ENCODE peak calls at places on chromosomes 2 and 18, in four cellular contexts. G is body of pancreas, F is spleen, Q is Peyer's patch. R is an unnamed sample. For H3K27me3, the result is how much of the 10 kb centered on the place peaks cover.

GRCh38 chr2:227222292-227222691 is 57.9 kb downstream of the COL4A3 start:
- DNase-seq in F (no peak), Q (no peak), G (no peak), R (no peak)

GRCh38 chr2:143891879-143892308 is 628.0 kb downstream of the ZEB2 start:
- DNase-seq in F (no peak), Q (no peak), G (no peak), R (no peak)

GRCh38 chr2:168134485-168134884 is 112.9 kb downstream of the STK39 start:
- DNase-seq in F (no peak), Q (no peak), G (no peak), R (no peak)

GRCh38 chr2:175036582-175037018 is 31.4 kb upstream of the CHN1 start:
- DNase-seq in Q (no peak), F (no peak), G (no peak), R (no peak)

GRCh38 chr2:174787485-174788205 is 23.4 kb upstream of the CHRNA1 start:
- DNase-seq in G (no peak), F (no peak), Q (no peak), R (no peak)

GRCh38 chr2:195049372-195050031 is 607.5 kb upstream of the SLC39A10 start:
- DNase-seq in F (no peak), G (no peak), Q (no peak), R (no peak)

GRCh38 chr18:73461780-73462059 is 593.9 kb upstream of the NETO1 start:
- DNase-seq in Q (no peak), F (no peak), G (no peak), R (no peak)

GRCh38 chr2:218465987-218466633 is 47.2 kb downstream of the VIL1 start:
- DNase-seq in G (no peak), F (no peak), Q (no peak), R (no peak)

GRCh38 chr2:74552914-74553811 is 579 bp downstream of the LOXL3 start:
- DNase-seq in F (peak), G (no peak), Q (no peak), R (no peak)

GRCh38 chr2:54048117-54048785 is 67.2 kb upstream of the ACYP2 start:
- DNase-seq in Q (no peak), F (no peak), G (no peak), R (no peak)

GRCh38 chr18:11310476-11311086 is 161.2 kb upstream of the PIEZO2 start:
- DNase-seq in Q (no peak), F (no peak), G (peak), R (no peak)

GRCh38 chr2:180979086-180979934 is 1.1 kb upstream of the UBE2E3 start:
- DNase-seq in F (no peak), G (peak), Q (no peak), R (no peak)

GRCh38 chr2:98867539-98868309 is 68.3 kb downstream of the CRACDL start:
- DNase-seq in G (no peak), Q (no peak), F (no peak), R (no peak)

GRCh38 chr2:216943109-216943508 is 83.2 kb upstream of the TNP1 start:
- DNase-seq in Q (no peak), G (no peak), F (no peak), R (no peak)

GRCh38 chr2:33430856-33431255 is 45.6 kb upstream of the RASGRP3 start:
- DNase-seq in G (no peak), F (no peak), Q (no peak), R (no peak)

GRCh38 chr2:201858781-201859180 is 52.4 kb downstream of the CDK15 start:
- DNase-seq in G (no peak), F (no peak), Q (no peak), R (no peak)

GRCh38 chr2:113720167-113720566 is 36.3 kb downstream of the SLC35F5 start:
- DNase-seq in F (no peak), Q (no peak), G (no peak), R (no peak)

GRCh38 chr2:112812318-112813042 is 24.1 kb downstream of the IL1B start:
- DNase-seq in Q (no peak), F (no peak), G (no peak), R (no peak)

GRCh38 chr18:79400091-79400590 is 4.4 kb downstream of the NFATC1 start:
- DNase-seq in G (peak), F (peak), Q (peak), R (peak)

GRCh38 chr2:15911686-15912085 is 28.7 kb upstream of the MYCN start:
- DNase-seq in G (no peak), Q (no peak), F (no peak), R (no peak)

GRCh38 chr2:108972663-108973062 is 16.4 kb downstream of the EDAR start:
- DNase-seq in F (no peak), Q (peak), G (no peak), R (no peak)
- H3K27me3 ChIP-seq in F (under half), Q (under half), G (under half), R (under half)

GRCh38 chr2:27255660-27256059 is 7.2 kb downstream of the SLC30A3 start:
- DNase-seq in G (no peak), F (no peak), Q (no peak), R (no peak)

GRCh38 chr2:27261241-27261925 is 1.5 kb downstream of the SLC30A3 start:
- DNase-seq in F (no peak), Q (no peak), G (no peak), R (no peak)

GRCh38 chr2:27255187-27255586 is 7.7 kb downstream of the SLC30A3 start:
- DNase-seq in G (no peak), F (no peak), Q (no peak), R (no peak)

GRCh38 chr2:27256855-27257454 is 5.9 kb downstream of the SLC30A3 start:
- DNase-seq in Q (no peak), G (no peak), F (no peak), R (no peak)

DNA sequence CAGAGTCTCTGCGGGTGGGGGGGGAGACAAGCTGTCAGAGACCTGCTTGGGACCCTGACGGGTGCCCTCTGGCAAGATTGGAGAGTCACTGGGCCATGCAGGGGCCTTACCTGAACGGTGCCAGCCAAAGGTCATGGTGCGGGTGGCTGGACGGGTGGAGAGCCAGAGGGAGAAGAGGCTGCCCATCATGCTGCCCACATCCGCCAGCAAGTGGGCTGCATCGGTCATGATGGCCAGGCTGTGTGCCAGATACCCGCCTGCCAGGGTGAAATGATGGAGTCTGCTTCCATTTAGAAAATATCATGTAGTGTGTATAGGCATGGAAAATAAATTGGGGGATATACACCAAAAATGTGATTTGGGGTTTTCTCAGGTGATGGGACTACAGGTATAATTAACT is 4.8 kb downstream of the SLC30A3 start:
- DNase-seq in Q (no peak), F (no peak), G (no peak), R (no peak)
- H3K27me3 ChIP-seq in Q (under half), F (under half), G (under half), R (half or more)

GRCh38 chr2:72927619-72928537 is 10.6 kb downstream of the EMX1 start:
- DNase-seq in Q (peak), G (peak), F (peak), R (peak)
- H3K27me3 ChIP-seq in Q (under half), G (under half), F (under half), R (half or more)

GRCh38 chr2:38863061-38863695 is 12.6 kb downstream of the DHX57 start:
- DNase-seq in F (no peak), Q (no peak), G (no peak), R (no peak)

GRCh38 chr2:38866773-38867443 is 8.8 kb downstream of the DHX57 start:
- DNase-seq in Q (no peak), F (no peak), G (no peak), R (no peak)

DNA sequence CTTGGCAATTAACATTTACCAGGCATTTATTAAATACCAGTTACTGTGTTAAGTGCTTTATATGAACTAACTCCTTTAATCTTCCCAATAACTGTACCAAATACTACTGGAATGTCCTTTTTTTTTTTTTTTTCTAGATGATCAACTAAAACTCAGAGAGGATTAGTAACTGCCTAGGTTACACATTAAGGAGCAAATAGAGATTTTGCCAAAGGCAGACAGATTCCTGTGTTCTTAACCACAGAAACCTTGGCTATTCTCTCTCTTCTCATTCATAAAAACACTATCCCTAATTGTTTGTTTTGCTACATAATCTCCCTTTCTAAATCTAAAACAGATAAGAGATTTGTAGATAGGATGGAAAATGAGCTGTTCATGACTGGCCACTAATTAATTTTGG is 13.3 kb downstream of the DHX57 start:
- DNase-seq in G (no peak), F (no peak), Q (no peak), R (no peak)
- H3K27me3 ChIP-seq in G (under half), F (under half), Q (under half), R (under half)

GRCh38 chr2:232525199-232525598 is 761 bp upstream of the CHRND start:
- DNase-seq in F (no peak), G (no peak), Q (no peak), R (no peak)
- H3K27me3 ChIP-seq in F (under half), G (under half), Q (under half), R (half or more)

GRCh38 chr18:47262397-47263196 is 11.1 kb upstream of the SKOR2 start:
- DNase-seq in Q (no peak), F (no peak), G (no peak), R (no peak)

GRCh38 chr18:47261902-47262301 is 10.4 kb upstream of the SKOR2 start:
- DNase-seq in G (no peak), Q (no peak), F (no peak), R (no peak)

GRCh38 chr18:47263197-47263827 is 11.9 kb upstream of the SKOR2 start:
- DNase-seq in Q (no peak), G (no peak), F (peak), R (no peak)

GRCh38 chr18:47260924-47261701 is 9.7 kb upstream of the SKOR2 start:
- DNase-seq in F (no peak), G (no peak), Q (no peak), R (no peak)

DNA sequence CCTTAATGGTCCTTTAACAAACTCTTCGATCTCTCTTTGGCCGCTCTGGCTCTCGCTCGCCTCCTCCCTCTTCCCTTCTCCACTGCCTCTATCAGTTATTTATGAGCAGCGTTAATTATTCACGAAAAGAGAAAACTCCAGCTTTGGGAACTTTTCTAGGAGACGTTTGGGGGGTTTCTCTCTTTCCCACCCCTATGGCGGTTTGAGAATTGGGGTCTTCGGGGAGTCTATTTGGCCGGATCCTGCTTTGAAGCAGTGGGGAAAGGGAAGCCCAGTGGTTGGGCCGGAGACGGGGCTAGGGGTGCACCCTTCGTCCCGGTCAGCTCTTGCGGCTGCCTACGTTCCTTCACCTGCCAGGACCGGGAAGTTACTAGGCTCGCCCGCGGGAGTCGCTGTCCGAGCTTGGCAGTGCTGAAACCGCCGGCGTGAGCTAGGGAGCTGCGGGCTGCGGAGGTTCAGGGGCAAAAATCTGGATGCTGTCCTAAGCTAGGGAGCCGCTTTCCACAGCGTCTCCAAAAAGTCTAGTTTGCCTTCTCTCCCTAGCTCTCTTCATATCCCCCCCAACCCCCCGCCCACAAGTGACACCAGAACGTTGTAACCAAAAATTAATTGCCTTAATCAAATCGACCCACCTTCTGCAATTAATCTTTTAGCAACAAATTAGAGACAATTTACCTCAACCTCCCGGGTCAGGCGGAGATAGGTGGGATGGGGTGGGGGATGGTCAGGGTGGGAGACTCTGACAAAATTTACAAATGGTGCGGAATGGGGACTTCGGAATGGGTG is 8.9 kb upstream of the SKOR2 start:
- DNase-seq in G (peak), F (no peak), Q (no peak), R (peak)
- H3K27me3 ChIP-seq in G (under half), F (under half), Q (under half), R (half or more)

DNA sequence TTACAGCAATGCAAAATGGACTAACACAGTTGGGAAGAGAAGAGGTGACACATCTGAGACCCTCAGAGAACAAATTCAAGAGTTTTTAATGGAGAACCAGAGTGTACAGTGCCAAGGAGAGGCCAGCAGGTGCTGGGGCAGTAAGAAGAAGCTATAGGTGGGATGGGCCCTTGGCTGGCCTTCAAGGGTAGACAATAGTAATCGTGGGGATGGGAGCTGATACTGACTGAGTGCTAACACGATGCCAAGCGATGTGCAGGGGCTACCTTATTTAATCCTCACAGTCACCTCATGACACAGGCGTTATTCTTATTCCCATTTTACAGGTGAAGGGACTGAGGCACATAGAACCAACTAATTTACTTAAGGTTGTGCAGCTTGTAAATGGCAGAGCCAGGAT is 131.9 kb upstream of the ID2 start:
- DNase-seq in Q (no peak), G (no peak), F (no peak), R (no peak)
- H3K27me3 ChIP-seq in Q (under half), G (under half), F (under half), R (under half)

R was measured in stomach.